ENCODE peak calls at places on chromosomes 5 and 9, in seven cellular contexts. M, R, O, S, V, F and E are unnamed samples.

GRCh38 chr9:88574993-88575392 is 40.0 kb downstream of the NXNL2 start:
- DNase-seq in O (no peak), M (no peak), F (no peak), S (no peak), R (no peak), V (peak), E (no peak)

GRCh38 chr5:133386662-133387061 is 225.7 kb downstream of the FSTL4 start:
- DNase-seq in V (no peak), M (no peak), S (no peak), R (no peak), F (no peak), O (no peak), E (no peak)

GRCh38 chr9:17810728-17811634 is 232.1 kb downstream of the SH3GL2 start:
- DNase-seq in F (peak), R (peak), V (peak), S (peak), M (peak), O (peak), E (peak)

GRCh38 chr5:91114658-91115057 is 268.5 kb downstream of the ARRDC3 start:
- DNase-seq in F (no peak), R (no peak), V (no peak), O (no peak), M (no peak), S (no peak), E (no peak)

GRCh38 chr9:121447341-121447834 is 52.3 kb downstream of the GGTA1 start:
- DNase-seq in O (no peak), S (no peak), M (no peak), F (no peak), R (no peak), V (peak), E (peak)

GRCh38 chr5:91443028-91443427 is 59.9 kb upstream of the ARRDC3 start:
- DNase-seq in O (no peak), R (no peak), M (no peak), S (no peak), F (no peak), V (peak), E (no peak)

GRCh38 chr9:16265671-16266070 is 604.8 kb downstream of the BNC2 start:
- DNase-seq in M (no peak), V (peak), F (no peak), S (no peak), O (no peak), R (no peak), E (no peak)

GRCh38 chr5:120098902-120099301 is 365.2 kb upstream of the PRR16 start:
- DNase-seq in O (no peak), F (no peak), S (no peak), V (no peak), R (no peak), M (no peak), E (no peak)

GRCh38 chr5:28542968-28543367 is 1504.6 kb upstream of the CDH9 start:
- DNase-seq in S (no peak), M (no peak), F (no peak), V (peak), O (no peak), R (no peak), E (no peak)

GRCh38 chr9:135617991-135618411 is 21.3 kb downstream of the GLT6D1 start:
- DNase-seq in R (no peak), V (no peak), F (no peak), M (no peak), O (no peak), S (no peak), E (no peak)

GRCh38 chr9:114362394-114362793 is 25.4 kb downstream of the AKNA start:
- DNase-seq in M (no peak), R (no peak), O (no peak), S (no peak), V (no peak), F (no peak), E (no peak)

GRCh38 chr9:121686930-121687541 is 35.6 kb downstream of the DAB2IP start:
- DNase-seq in V (peak), S (peak), M (peak), F (peak), R (no peak), O (peak), E (peak)

GRCh38 chr9:131733601-131734061 is 6.2 kb downstream of the RAPGEF1 start:
- DNase-seq in M (no peak), V (peak), F (peak), O (no peak), R (no peak), S (peak), E (peak)

GRCh38 chr5:8458038-8458383 is 589.1 kb downstream of the MTRR start:
- DNase-seq in V (peak), M (no peak), O (no peak), R (no peak), S (peak), F (no peak), E (no peak)

GRCh38 chr9:16364347-16364746 is 506.1 kb downstream of the BNC2 start:
- DNase-seq in S (peak), V (no peak), R (no peak), F (no peak), M (no peak), O (no peak), E (no peak)

GRCh38 chr9:99253772-99254431 is 31.8 kb downstream of the SEC61B start:
- DNase-seq in R (no peak), V (peak), M (no peak), F (no peak), S (no peak), O (peak), E (peak)

GRCh38 chr5:54264574-54264973 is 45.8 kb downstream of the ARL15 start:
- DNase-seq in R (no peak), O (no peak), V (no peak), S (no peak), M (no peak), F (no peak), E (no peak)

GRCh38 chr9:112867275-112867991 is 23.2 kb downstream of the SLC46A2 start:
- DNase-seq in S (no peak), M (no peak), R (no peak), F (no peak), V (peak), O (no peak), E (no peak)

GRCh38 chr5:132474881-132475511 is 15.6 kb downstream of the IRF1 start:
- DNase-seq in O (no peak), M (no peak), V (no peak), R (no peak), F (peak), S (no peak), E (no peak)

GRCh38 chr5:30401479-30402058 is 791.9 kb upstream of the CDH6 start:
- DNase-seq in O (no peak), R (no peak), M (no peak), V (peak), S (peak), F (peak), E (peak)

GRCh38 chr5:66440202-66440680 is 156.0 kb upstream of the MAST4 start:
- DNase-seq in R (no peak), O (no peak), S (no peak), F (no peak), V (peak), M (no peak), E (no peak)
- H3K4me3 ChIP-seq in R (no peak), O (no peak), S (no peak), F (no peak), V (no peak), M (no peak), E (no peak)

GRCh38 chr9:125701351-125701750 is 5.7 kb downstream of the MAPKAP1 start:
- DNase-seq in F (no peak), M (no peak), V (peak), R (no peak), O (no peak), S (no peak), E (no peak)
- H3K4me3 ChIP-seq in F (no peak), M (no peak), V (no peak), R (no peak), O (no peak), S (no peak), E (no peak)

GRCh38 chr9:95018099-95018927 is 291.8 kb downstream of the AOPEP start:
- DNase-seq in F (no peak), O (no peak), S (peak), R (no peak), M (no peak), V (peak), E (no peak)
- H3K4me3 ChIP-seq in F (no peak), O (no peak), S (no peak), R (no peak), M (peak), V (no peak), E (no peak)

GRCh38 chr5:149610583-149611250 is 29.4 kb downstream of the ARHGEF37 start:
- DNase-seq in O (no peak), S (no peak), F (no peak), M (no peak), V (no peak), R (no peak), E (no peak)
- H3K4me3 ChIP-seq in O (no peak), S (no peak), F (no peak), M (no peak), V (no peak), R (no peak), E (no peak)

GRCh38 chr5:110753620-110754019 is 14.8 kb downstream of the SLC25A46 start:
- DNase-seq in F (no peak), O (no peak), V (no peak), M (no peak), S (no peak), R (no peak), E (no peak)

GRCh38 chr5:110757118-110757729 is 18.4 kb downstream of the SLC25A46 start:
- DNase-seq in O (no peak), M (no peak), V (peak), F (no peak), S (peak), R (peak), E (peak)

GRCh38 chr5:110754181-110754580 is 15.4 kb downstream of the SLC25A46 start:
- DNase-seq in F (no peak), V (no peak), R (no peak), M (no peak), S (no peak), O (no peak), E (no peak)

GRCh38 chr5:110751902-110752762 is 13.3 kb downstream of the SLC25A46 start:
- DNase-seq in S (no peak), R (no peak), O (no peak), M (no peak), F (no peak), V (no peak), E (peak)

GRCh38 chr5:110752953-110753352 is 14.1 kb downstream of the SLC25A46 start:
- DNase-seq in F (no peak), M (no peak), O (no peak), R (no peak), V (no peak), S (no peak), E (no peak)
- H3K4me3 ChIP-seq in F (no peak), M (no peak), O (no peak), R (no peak), V (no peak), S (no peak), E (no peak)

GRCh38 chr5:128002420-128002819 is 81.1 kb upstream of the SLC12A2 start:
- DNase-seq in V (peak), O (no peak), S (no peak), M (no peak), F (no peak), R (no peak), E (no peak)
- H3K4me3 ChIP-seq in V (no peak), O (no peak), S (no peak), M (no peak), F (no peak), R (no peak), E (no peak)

GRCh38 chr5:62305358-62305714 is 670 bp upstream of the KIF2A start:
- DNase-seq in M (no peak), R (no peak), V (peak), O (no peak), S (no peak), F (no peak), E (no peak)
- H3K4me3 ChIP-seq in M (peak), R (peak), V (peak), O (peak), S (peak), F (peak), E (peak)

DNA sequence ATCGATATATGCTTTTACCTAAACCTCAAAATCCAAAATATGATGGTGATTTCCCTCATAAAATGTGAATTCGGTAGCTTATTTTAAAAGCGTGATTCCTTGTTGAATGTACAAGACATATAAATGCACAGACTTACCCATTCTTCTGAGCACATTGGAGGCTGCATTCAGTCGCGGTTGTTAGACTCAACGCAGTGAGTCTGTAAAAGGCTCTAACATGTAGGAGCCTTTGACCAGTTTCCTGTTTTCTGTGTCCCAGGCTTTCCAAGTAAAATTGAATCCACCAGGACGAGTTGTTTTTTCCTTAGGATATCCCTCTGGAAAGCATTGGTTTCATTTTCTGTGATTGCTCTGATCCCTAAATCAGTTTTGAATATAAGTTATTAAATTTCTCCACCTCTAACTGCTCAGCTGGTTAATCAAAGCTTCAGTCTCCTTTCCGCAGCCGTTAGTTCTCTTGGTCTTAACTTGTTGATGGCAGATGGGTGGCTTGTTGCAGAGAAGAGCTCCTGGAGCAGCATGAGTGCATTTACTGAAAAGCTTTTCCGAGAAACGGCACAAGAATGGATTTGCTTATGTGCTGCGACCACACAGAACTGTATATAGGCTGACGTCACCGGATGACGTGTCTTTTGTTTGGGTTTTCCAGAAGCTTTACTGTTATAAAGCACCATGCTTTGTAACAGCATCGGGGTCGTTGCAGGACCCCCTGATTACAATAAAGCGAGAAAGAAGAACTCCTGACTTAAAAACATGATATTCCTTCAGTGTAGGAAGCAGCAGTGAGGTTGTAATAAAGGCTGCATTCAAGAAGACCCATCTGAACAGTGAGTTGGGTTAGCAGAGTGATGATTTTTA is at the start of gene LRRTM2:
- DNase-seq in V (peak), O (no peak), M (no peak), F (no peak), R (no peak), S (no peak), E (no peak)
- H3K4me3 ChIP-seq in V (peak), O (no peak), M (peak), F (peak), R (no peak), S (no peak), E (no peak)

DNA sequence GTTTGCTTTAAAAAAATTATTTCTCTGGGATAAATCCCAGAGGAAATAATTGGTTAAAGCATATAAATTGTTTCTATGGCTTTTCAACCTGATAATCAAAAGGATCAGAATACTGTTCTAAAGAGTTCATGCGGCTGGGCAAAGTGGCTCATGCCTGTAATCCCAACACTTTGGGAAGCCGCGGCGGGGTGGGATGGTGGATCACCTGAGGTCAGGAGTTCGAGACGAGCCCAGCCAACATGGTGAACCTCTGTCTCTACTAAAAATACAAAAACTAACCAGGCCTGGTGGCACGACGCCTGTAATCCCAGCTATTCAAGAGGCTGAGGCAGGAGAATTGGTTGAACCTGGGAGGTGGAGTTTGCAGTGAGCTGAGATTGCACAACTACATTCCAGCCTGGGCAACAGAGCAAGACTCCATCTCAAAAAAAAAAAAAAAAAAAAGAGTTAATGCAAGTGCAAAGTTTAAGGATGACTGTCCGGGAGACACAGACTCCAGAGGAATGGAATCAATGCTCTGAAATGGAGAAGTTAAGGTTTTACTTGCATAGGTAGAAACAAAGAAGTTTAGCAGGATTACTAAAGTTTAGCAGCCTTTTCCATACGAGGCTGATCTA is 16.6 kb upstream of the GRHPR start:
- DNase-seq in V (no peak), R (no peak), M (no peak), S (no peak), F (no peak), O (no peak), E (no peak)
- H3K4me3 ChIP-seq in V (no peak), R (no peak), M (no peak), S (no peak), F (no peak), O (no peak), E (no peak)